ENCODE peak calls at places on chromosomes 6 and 20, in six cellular contexts. One of them, this sample, is unnamed.

GRCh38 chr6:46651006-46651405 is 1.6 kb downstream of the CYP39A1 start:
- DNase-seq in H1: no peak
- DNase-seq in GM12891: no peak
- DNase-seq in HepG2: no peak
- DNase-seq in K562: no peak
- DNase-seq in GM12878: no peak
- DNase-seq in this sample: no peak

GRCh38 chr6:116096979-116097816 is 3.5 kb upstream of the NT5DC1 start:
- DNase-seq in HepG2: no peak
- DNase-seq in K562: no peak
- DNase-seq in H1: no peak
- DNase-seq in GM12891: no peak
- DNase-seq in GM12878: no peak
- DNase-seq in this sample: no peak

GRCh38 chr20:31543966-31544598 is 29.8 kb downstream of the HM13 start:
- DNase-seq in GM12891: no peak
- DNase-seq in GM12878: no peak
- DNase-seq in HepG2: no peak
- DNase-seq in K562: no peak
- DNase-seq in H1: no peak
- DNase-seq in this sample: no peak

GRCh38 chr20:57476641-57477461 is 48.1 kb downstream of the CTCFL start:
- DNase-seq in GM12891: no peak
- DNase-seq in HepG2: no peak
- DNase-seq in GM12878: no peak
- DNase-seq in H1: no peak
- DNase-seq in K562: no peak
- DNase-seq in this sample: no peak

GRCh38 chr6:159594106-159594749 is 98.8 kb downstream of the SOD2 start:
- DNase-seq in H1: no peak
- DNase-seq in K562: no peak
- DNase-seq in GM12891: no peak
- DNase-seq in HepG2: no peak
- DNase-seq in GM12878: no peak
- DNase-seq in this sample: no peak

GRCh38 chr6:125670586-125670985 is 78.8 kb upstream of the HEY2 start:
- DNase-seq in H1: peak; percentile 31
- DNase-seq in K562: no peak
- DNase-seq in GM12891: no peak
- DNase-seq in GM12878: no peak
- DNase-seq in HepG2: no peak
- DNase-seq in this sample: no peak

GRCh38 chr20:46062151-46062550 is 27.6 kb downstream of the NCOA5 start:
- DNase-seq in GM12891: no peak
- DNase-seq in GM12878: no peak
- DNase-seq in K562: no peak
- DNase-seq in HepG2: no peak
- DNase-seq in H1: no peak
- DNase-seq in this sample: no peak

GRCh38 chr20:23228912-23229311 is 121.7 kb upstream of the NXT1 start:
- DNase-seq in GM12891: no peak
- DNase-seq in GM12878: no peak
- DNase-seq in H1: no peak
- DNase-seq in K562: no peak
- DNase-seq in HepG2: no peak
- DNase-seq in this sample: no peak

GRCh38 chr6:70370496-70370895 is 42.8 kb upstream of the FAM135A start:
- DNase-seq in H1: no peak
- DNase-seq in HepG2: no peak
- DNase-seq in GM12891: no peak
- DNase-seq in GM12878: no peak
- DNase-seq in K562: no peak
- DNase-seq in this sample: no peak

GRCh38 chr20:44572551-44573500 is 9.6 kb upstream of the PKIG start:
- DNase-seq in GM12878: no peak
- DNase-seq in GM12891: no peak
- DNase-seq in K562: no peak
- DNase-seq in HepG2: no peak
- DNase-seq in H1: no peak
- DNase-seq in this sample: no peak

GRCh38 chr6:71529769-71530168 is 241.2 kb downstream of the OGFRL1 start:
- DNase-seq in HepG2: no peak
- DNase-seq in GM12878: no peak
- DNase-seq in H1: no peak
- DNase-seq in K562: no peak
- DNase-seq in GM12891: no peak
- DNase-seq in this sample: no peak

GRCh38 chr6:24357336-24358218 is at the start of gene DCDC2:
- DNase-seq in H1: no peak
- DNase-seq in GM12878: no peak
- DNase-seq in K562: no peak
- DNase-seq in GM12891: no peak
- DNase-seq in HepG2: peak; percentile 87
- DNase-seq in this sample: no peak

GRCh38 chr20:15930324-15931305 is 642.6 kb downstream of the KIF16B start:
- DNase-seq in GM12891: no peak
- DNase-seq in HepG2: peak; percentile 28
- DNase-seq in GM12878: no peak
- DNase-seq in H1: no peak
- DNase-seq in K562: no peak
- DNase-seq in this sample: no peak

GRCh38 chr6:108689279-108690161 is 128.8 kb downstream of the FOXO3 start:
- DNase-seq in HepG2: no peak
- DNase-seq in GM12891: no peak
- DNase-seq in K562: peak; percentile 45
- DNase-seq in H1: no peak
- DNase-seq in GM12878: no peak
- DNase-seq in this sample: no peak

GRCh38 chr6:105981002-105981887 is 104.9 kb upstream of the PRDM1 start:
- DNase-seq in GM12891: no peak
- DNase-seq in HepG2: no peak
- DNase-seq in GM12878: no peak
- DNase-seq in H1: no peak
- DNase-seq in K562: no peak
- DNase-seq in this sample: no peak

GRCh38 chr20:61756966-61757677 is 308.6 kb downstream of the TAF4 start:
- DNase-seq in GM12891: no peak
- DNase-seq in H1: no peak
- DNase-seq in GM12878: no peak
- DNase-seq in K562: no peak
- DNase-seq in HepG2: no peak
- DNase-seq in this sample: no peak

GRCh38 chr20:62195072-62195400 is 12.2 kb downstream of the MTG2 start:
- DNase-seq in GM12891: no peak
- DNase-seq in HepG2: no peak
- DNase-seq in K562: no peak
- DNase-seq in H1: no peak
- DNase-seq in GM12878: no peak
- DNase-seq in this sample: no peak

GRCh38 chr20:51955756-51956155 is 153.4 kb upstream of the SALL4 start:
- DNase-seq in GM12891: no peak
- DNase-seq in K562: no peak
- DNase-seq in H1: no peak
- DNase-seq in GM12878: no peak
- DNase-seq in HepG2: no peak
- DNase-seq in this sample: no peak

GRCh38 chr20:54980321-54980960 is 505.0 kb downstream of the DOK5 start:
- DNase-seq in HepG2: no peak
- DNase-seq in K562: no peak
- DNase-seq in GM12878: no peak
- DNase-seq in H1: no peak
- DNase-seq in GM12891: no peak
- DNase-seq in this sample: no peak

GRCh38 chr20:48478806-48479550 is 348.8 kb downstream of the PREX1 start:
- DNase-seq in GM12878: no peak
- DNase-seq in GM12891: no peak
- DNase-seq in HepG2: no peak
- DNase-seq in H1: no peak
- DNase-seq in K562: no peak
- DNase-seq in this sample: no peak

GRCh38 chr20:19254086-19254821 is 41.8 kb downstream of the SLC24A3 start:
- DNase-seq in HepG2: no peak
- DNase-seq in GM12878: no peak
- DNase-seq in H1: no peak
- DNase-seq in GM12891: no peak
- DNase-seq in K562: no peak
- DNase-seq in this sample: no peak

GRCh38 chr20:50868509-50869495 is 62.4 kb downstream of the ADNP start:
- DNase-seq in GM12878: no peak
- DNase-seq in H1: no peak
- DNase-seq in K562: no peak
- DNase-seq in GM12891: no peak
- DNase-seq in HepG2: peak; percentile 82
- DNase-seq in this sample: no peak

GRCh38 chr6:15501806-15502450 is 160.9 kb downstream of the DTNBP1 start:
- DNase-seq in H1: no peak
- DNase-seq in HepG2: no peak
- DNase-seq in GM12878: no peak
- DNase-seq in K562: no peak
- DNase-seq in GM12891: no peak
- DNase-seq in this sample: no peak

GRCh38 chr6:56172144-56172543 is 75.2 kb downstream of the COL21A1 start:
- DNase-seq in GM12891: no peak
- DNase-seq in K562: no peak
- DNase-seq in GM12878: no peak
- DNase-seq in H1: no peak
- DNase-seq in HepG2: no peak
- DNase-seq in this sample: no peak

GRCh38 chr6:133705731-133706130 is 183.2 kb upstream of the TCF21 start:
- DNase-seq in GM12878: no peak
- DNase-seq in GM12891: no peak
- DNase-seq in H1: no peak
- DNase-seq in HepG2: no peak
- DNase-seq in K562: no peak
- DNase-seq in this sample: no peak

GRCh38 chr6:43052842-43053544 is 658 bp downstream of the CUL7 start:
- DNase-seq in GM12878: no peak
- DNase-seq in GM12891: peak; percentile 51
- DNase-seq in K562: no peak
- DNase-seq in HepG2: no peak
- DNase-seq in H1: no peak
- DNase-seq in this sample: no peak

GRCh38 chr20:34907616-34908469 is 31.4 kb downstream of the ACSS2 start:
- DNase-seq in GM12891: no peak
- DNase-seq in H1: no peak
- DNase-seq in K562: no peak
- DNase-seq in HepG2: peak; percentile 26
- DNase-seq in GM12878: no peak
- DNase-seq in this sample: no peak

GRCh38 chr6:33599413-33599911 is 19.4 kb upstream of the BAK1 start:
- DNase-seq in GM12891: no peak
- DNase-seq in K562: no peak
- DNase-seq in H1: no peak
- DNase-seq in GM12878: no peak
- DNase-seq in HepG2: no peak
- DNase-seq in this sample: no peak

GRCh38 chr6:96563853-96564252 is 925 bp downstream of the FHL5 start:
- DNase-seq in GM12878: no peak
- DNase-seq in H1: no peak
- DNase-seq in K562: no peak
- DNase-seq in GM12891: no peak
- DNase-seq in HepG2: no peak
- DNase-seq in this sample: no peak

DNA sequence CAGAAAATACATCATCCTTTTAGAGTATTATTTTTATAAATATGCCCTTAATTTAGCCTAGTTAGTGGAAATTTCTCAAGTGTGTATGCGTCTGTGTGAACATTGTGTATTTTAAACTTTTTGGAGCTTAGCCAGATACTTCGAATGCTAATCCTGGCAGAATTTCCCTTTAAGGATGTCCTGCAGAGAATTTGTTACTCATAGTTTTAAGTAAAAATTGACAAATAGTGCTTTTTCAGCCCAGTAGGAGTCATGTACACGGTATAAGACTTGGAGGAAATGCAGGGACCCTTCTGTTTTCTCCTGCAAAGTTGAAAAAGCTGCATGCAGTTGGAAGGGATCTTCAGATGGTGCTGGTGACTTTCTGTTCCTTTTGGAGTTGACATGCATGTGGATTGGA is at the start of gene FHL5:
- DNase-seq in GM12891: no peak
- DNase-seq in H1: no peak
- DNase-seq in K562: no peak
- DNase-seq in GM12878: no peak
- DNase-seq in HepG2: no peak
- DNase-seq in this sample: no peak
- TF ChIP-seq TAF1 in GM12891: no peak
- TF ChIP-seq TAF1 in H1: no peak
- TF ChIP-seq TAF1 in K562: no peak
- TF ChIP-seq TAF1 in GM12878: no peak
- TF ChIP-seq TAF1 in HepG2: no peak
- TF ChIP-seq TAF1 in this sample: no peak

DNA sequence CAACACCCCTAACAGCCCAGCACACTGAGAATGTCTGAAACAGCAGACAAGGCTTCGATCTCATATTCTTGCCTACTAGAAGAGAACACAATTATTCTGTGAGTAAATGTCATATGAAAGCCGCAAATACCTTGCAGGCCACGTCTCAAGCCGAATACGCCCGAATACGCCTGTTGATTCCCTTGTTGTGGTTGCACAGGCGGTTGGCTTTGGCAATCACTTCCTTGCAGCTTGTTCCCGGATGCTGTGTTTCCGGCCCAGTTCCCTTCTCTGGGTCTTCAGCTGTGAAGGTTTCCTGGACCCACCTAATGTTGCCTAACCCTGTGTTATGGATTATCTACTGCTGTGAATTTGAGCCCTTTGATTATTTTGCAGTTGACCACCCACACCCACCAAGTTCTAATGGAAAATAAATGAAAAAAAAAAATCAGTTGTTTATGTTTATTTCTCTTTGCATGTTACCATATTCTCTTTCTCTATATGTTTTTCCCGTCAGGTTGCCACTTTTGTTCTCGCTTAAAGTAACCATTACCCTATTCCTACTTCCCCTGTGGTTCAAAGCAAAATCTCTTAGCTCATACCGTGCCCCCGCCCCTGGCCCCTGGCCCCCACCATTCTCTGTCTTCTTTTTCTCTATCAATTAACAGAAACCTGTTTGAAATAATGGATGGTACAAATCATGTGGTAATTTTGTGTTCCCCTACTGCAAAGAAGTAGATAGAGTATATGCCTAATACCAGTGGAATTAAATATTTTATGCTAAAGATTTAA is 172.4 kb downstream of the ADGB start:
- DNase-seq in H1: no peak
- DNase-seq in GM12878: no peak
- DNase-seq in K562: peak; percentile 30
- DNase-seq in GM12891: no peak
- DNase-seq in HepG2: no peak
- DNase-seq in this sample: no peak
- TF ChIP-seq POLR2A in H1: no peak
- TF ChIP-seq POLR2A in GM12878: no peak
- TF ChIP-seq POLR2A in K562: no peak
- TF ChIP-seq POLR2A in GM12891: no peak
- TF ChIP-seq POLR2A in HepG2: no peak
- TF ChIP-seq POLR2A in this sample: no peak

GRCh38 chr6:139977887-139978332 is 603.5 kb upstream of the CITED2 start:
- DNase-seq in GM12891: no peak
- DNase-seq in H1: no peak
- DNase-seq in HepG2: peak; percentile 18
- DNase-seq in GM12878: no peak
- DNase-seq in K562: no peak
- DNase-seq in this sample: no peak
- TF ChIP-seq TAF1 in GM12891: no peak
- TF ChIP-seq TAF1 in H1: no peak
- TF ChIP-seq TAF1 in HepG2: no peak
- TF ChIP-seq TAF1 in GM12878: no peak
- TF ChIP-seq TAF1 in K562: no peak
- TF ChIP-seq TAF1 in this sample: no peak

GRCh38 chr6:41042656-41043055 is 389 bp downstream of the TSPO2 start:
- DNase-seq in GM12878: no peak
- DNase-seq in HepG2: no peak
- DNase-seq in GM12891: no peak
- DNase-seq in K562: no peak
- DNase-seq in H1: no peak
- DNase-seq in this sample: no peak
- TF ChIP-seq POLR2A in GM12878: no peak
- TF ChIP-seq POLR2A in HepG2: no peak
- TF ChIP-seq POLR2A in GM12891: no peak
- TF ChIP-seq POLR2A in K562: no peak
- TF ChIP-seq POLR2A in H1: no peak
- TF ChIP-seq POLR2A in this sample: no peak

This sample was measured in GM12892.